ENCODE peak calls at places on chromosomes 16 and 17, in six cellular contexts. W, E, R, G, K and A are unnamed samples.

GRCh38 chr17:4986951-4987766 is at the start of gene CAMTA2:
- DNase-seq in W (peak; percentile 95), E (peak; percentile 84), R (no peak), G (peak; percentile 72), K (peak; percentile 73), A (peak; percentile 94)

GRCh38 chr17:7043544-7044268 is at the start of gene SLC16A11:
- DNase-seq in W (no peak), E (no peak), R (no peak), G (no peak), K (no peak), A (peak; percentile 81)

GRCh38 chr16:31181102-31181830 is 1.3 kb downstream of the FUS start:
- DNase-seq in W (peak; percentile 70), E (no peak), R (no peak), G (no peak), K (peak; percentile 39), A (no peak)

GRCh38 chr17:61475726-61476125 is 23.5 kb downstream of the TBX4 start:
- DNase-seq in W (peak; percentile 5), E (no peak), R (no peak), G (no peak), K (no peak), A (no peak)

GRCh38 chr16:85428168-85428898 is 184.8 kb upstream of the GSE1 start:
- DNase-seq in W (peak; percentile 66), E (no peak), R (no peak), G (no peak), K (peak; percentile 20), A (no peak)

GRCh38 chr17:44355642-44356099 is 8.0 kb downstream of the FAM171A2 start:
- DNase-seq in W (no peak), E (no peak), R (no peak), G (no peak), K (no peak), A (peak; percentile 58)

GRCh38 chr16:1330260-1330914 is 3.1 kb upstream of the BAIAP3 start:
- DNase-seq in W (no peak), E (no peak), R (no peak), G (peak; percentile 35), K (no peak), A (no peak)

GRCh38 chr17:8158267-8159031 is 4.3 kb downstream of the VAMP2 start:
- DNase-seq in W (peak; percentile 96), E (peak; percentile 90), R (no peak), G (peak; percentile 81), K (peak; percentile 82), A (peak; percentile 97)

GRCh38 chr16:20612551-20613470 is 36.6 kb upstream of the ACSM2B start:
- DNase-seq in W (peak; percentile 82), E (no peak), R (no peak), G (no peak), K (no peak), A (no peak)

GRCh38 chr17:27993161-27993695 is 49.2 kb upstream of the NLK start:
- DNase-seq in W (no peak), E (no peak), R (no peak), G (no peak), K (no peak), A (no peak)

GRCh38 chr17:32828822-32829221 is 48.1 kb downstream of the MYO1D start:
- DNase-seq in W (no peak), E (no peak), R (no peak), G (no peak), K (no peak), A (no peak)

GRCh38 chr17:73625975-73626706 is 18.1 kb downstream of the SDK2 start:
- DNase-seq in W (no peak), E (peak; percentile 72), R (no peak), G (no peak), K (no peak), A (no peak)

GRCh38 chr16:11316331-11317015 is 28.8 kb upstream of the RMI2 start:
- DNase-seq in W (no peak), E (no peak), R (no peak), G (no peak), K (no peak), A (no peak)

GRCh38 chr16:70715860-70716357 is 30.1 kb upstream of the MTSS2 start:
- DNase-seq in W (no peak), E (no peak), R (no peak), G (no peak), K (no peak), A (no peak)

GRCh38 chr16:86396318-86396882 is 113.9 kb upstream of the FOXF1 start:
- DNase-seq in W (peak; percentile 91), E (no peak), R (no peak), G (no peak), K (no peak), A (no peak)

GRCh38 chr16:2170080-2170479 is 14.5 kb downstream of the TRAF7 start:
- DNase-seq in W (no peak), E (no peak), R (no peak), G (no peak), K (no peak), A (no peak)

GRCh38 chr16:57093845-57094564 is 1.6 kb downstream of the CPNE2 start:
- DNase-seq in W (no peak), E (no peak), R (no peak), G (no peak), K (no peak), A (no peak)

GRCh38 chr17:45709889-45710288 is 74.2 kb upstream of the CRHR1 start:
- DNase-seq in W (no peak), E (no peak), R (no peak), G (no peak), K (no peak), A (no peak)

GRCh38 chr17:45718791-45719190 is 65.3 kb upstream of the CRHR1 start:
- DNase-seq in W (no peak), E (no peak), R (no peak), G (no peak), K (no peak), A (no peak)

GRCh38 chr17:45720386-45720785 is 63.7 kb upstream of the CRHR1 start:
- DNase-seq in W (no peak), E (no peak), R (no peak), G (no peak), K (no peak), A (no peak)

GRCh38 chr17:45719335-45720071 is 64.6 kb upstream of the CRHR1 start:
- DNase-seq in W (no peak), E (peak; percentile 13), R (no peak), G (peak; percentile 41), K (no peak), A (no peak)

DNA sequence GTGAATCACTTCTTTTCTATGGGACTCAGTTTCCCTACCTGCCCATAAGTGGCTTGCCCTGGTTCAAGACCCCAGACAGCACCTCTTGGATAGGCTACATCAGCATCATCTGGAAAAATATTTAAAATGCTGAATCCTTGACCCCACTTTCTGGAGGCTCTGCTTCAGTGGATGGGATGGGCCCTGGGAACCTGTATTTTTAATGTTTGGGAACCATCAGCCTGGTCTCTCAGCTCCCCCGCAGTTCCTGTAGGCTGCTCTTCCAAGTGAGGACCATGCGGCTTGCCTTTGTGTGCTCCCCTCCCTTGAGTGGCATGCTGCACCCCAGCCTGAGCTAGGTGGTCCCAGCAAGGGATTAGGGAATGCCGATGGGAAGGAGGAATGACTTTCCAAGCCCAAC is 68.3 kb upstream of the CRHR1 start:
- DNase-seq in W (no peak), E (no peak), R (no peak), G (no peak), K (no peak), A (no peak)
- H3K27me3 ChIP-seq in W (peaks cover 12% of the 10 kb centered on the region), E (peaks cover 3% of the 10 kb centered on the region), R (no peaks in the 10 kb centered on the region), G (peaks cover 50% of the 10 kb centered on the region), K (peaks cover 2% of the 10 kb centered on the region), A (peaks cover 24% of the 10 kb centered on the region)

GRCh38 chr16:88045820-88046303 is 94.6 kb downstream of the BANP start:
- DNase-seq in W (no peak), E (no peak), R (no peak), G (no peak), K (no peak), A (no peak)
- TF ChIP-seq POLR2AphosphoS5 in W (no peak), E (no peak), R (no peak), G (no peak), K (no peak), A (no peak)

GRCh38 chr17:48514483-48514876 is 16.3 kb downstream of the HOXB1 start:
- DNase-seq in W (no peak), E (no peak), R (no peak), G (no peak), K (no peak), A (no peak)
- H3K27me3 ChIP-seq in W (no peaks in the 10 kb centered on the region), E (no peaks in the 10 kb centered on the region), R (peaks cover 9% of the 10 kb centered on the region), G (peaks cover 17% of the 10 kb centered on the region), K (no peaks in the 10 kb centered on the region), A (peaks cover 29% of the 10 kb centered on the region)

DNA sequence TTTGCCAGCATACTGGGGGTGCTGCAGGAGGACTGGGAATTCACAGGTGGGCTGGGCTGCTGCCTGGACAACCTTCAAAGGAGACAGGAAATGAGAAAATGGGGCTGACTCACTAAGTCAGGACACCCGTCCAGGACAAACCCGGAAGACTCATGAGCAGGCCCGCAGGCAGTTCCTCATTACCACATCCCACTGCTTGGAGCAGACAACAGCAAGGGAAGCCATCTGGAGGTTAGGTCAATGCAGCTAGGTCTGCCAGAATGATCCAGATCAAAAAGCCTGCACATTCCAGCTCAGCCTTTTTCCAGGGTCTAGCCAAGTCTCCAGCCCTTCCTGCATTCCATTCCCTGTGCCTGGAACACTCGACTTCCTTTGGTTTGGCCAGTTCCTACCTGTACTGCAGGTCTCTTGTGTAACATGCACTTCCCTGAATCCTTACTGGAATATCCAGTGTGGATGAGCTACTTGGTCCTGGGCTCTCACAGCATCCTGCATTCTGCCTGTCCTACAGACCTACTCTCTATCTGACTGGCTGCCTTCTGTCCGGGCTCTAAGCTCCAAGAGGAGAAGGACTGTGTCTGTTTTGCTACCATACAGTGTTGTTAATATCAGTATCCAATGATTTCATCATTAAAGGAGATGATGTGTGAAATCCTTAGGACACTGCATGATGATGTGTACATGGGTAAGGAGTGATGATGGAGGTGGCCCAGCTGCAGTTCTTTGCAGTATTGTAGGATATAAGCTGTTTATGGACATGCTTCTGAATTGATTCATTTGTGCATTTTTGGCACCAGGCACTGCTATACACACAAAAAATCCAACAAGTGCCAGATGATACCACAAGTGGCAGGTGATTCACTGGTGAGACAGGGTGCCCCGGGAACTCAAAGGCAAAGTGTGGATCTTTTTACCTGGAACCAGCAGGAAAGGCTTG is 536.7 kb upstream of the CDH11 start:
- DNase-seq in W (no peak), E (peak; percentile 64), R (no peak), G (no peak), K (peak; percentile 21), A (peak; percentile 69)
- TF ChIP-seq POLR2AphosphoS5 in W (no peak), E (peak; percentile 28), R (no peak), G (no peak), K (no peak), A (no peak)

GRCh38 chr17:39218906-39219305 is 6.8 kb downstream of the STAC2 start:
- DNase-seq in W (no peak), E (no peak), R (no peak), G (no peak), K (no peak), A (no peak)
- H3K27me3 ChIP-seq in W (peaks cover 5% of the 10 kb centered on the region), E (no peaks in the 10 kb centered on the region), R (peaks cover 20% of the 10 kb centered on the region), G (peaks cover 81% of the 10 kb centered on the region), K (peaks cover 37% of the 10 kb centered on the region), A (peaks cover 6% of the 10 kb centered on the region)

GRCh38 chr17:1123397-1124237 is 56.2 kb downstream of the ABR start:
- DNase-seq in W (no peak), E (no peak), R (no peak), G (no peak), K (no peak), A (no peak)

GRCh38 chr17:1124896-1125774 is 54.6 kb downstream of the ABR start:
- DNase-seq in W (no peak), E (no peak), R (no peak), G (no peak), K (no peak), A (no peak)

GRCh38 chr17:1124238-1124699 is 55.5 kb downstream of the ABR start:
- DNase-seq in W (no peak), E (no peak), R (no peak), G (no peak), K (no peak), A (no peak)

GRCh38 chr17:1120596-1121441 is 59.0 kb downstream of the ABR start:
- DNase-seq in W (no peak), E (no peak), R (no peak), G (no peak), K (no peak), A (no peak)

GRCh38 chr17:1122681-1123396 is 56.9 kb downstream of the ABR start:
- DNase-seq in W (peak; percentile 91), E (peak; percentile 72), R (no peak), G (peak; percentile 53), K (peak; percentile 37), A (peak; percentile 92)
- TF ChIP-seq POLR2AphosphoS5 in W (no peak), E (peak; percentile 66), R (no peak), G (no peak), K (no peak), A (no peak)